ENCODE peak calls at places on chromosome 19, in five cellular contexts. One of them, this sample, is unnamed. For H3K4me1, the result is how much of the 10 kb centered on the place peaks cover.

GRCh38 chr19:14333101-14333871 is 48.0 kb upstream of the ADGRE5 start:
- DNase-seq in IMR-90: no peak
- DNase-seq in left lung: peak
- DNase-seq in CD8-positive, alpha-beta T cell: peak
- DNase-seq in cardiac muscle cell: peak
- DNase-seq in this sample: peak

GRCh38 chr19:3163230-3163886 is 15.2 kb upstream of the S1PR4 start:
- DNase-seq in CD8-positive, alpha-beta T cell: peak
- DNase-seq in IMR-90: peak
- DNase-seq in cardiac muscle cell: peak
- DNase-seq in left lung: peak
- DNase-seq in this sample: peak

GRCh38 chr19:45917421-45918091 is 3.0 kb upstream of the NANOS2 start:
- DNase-seq in left lung: no peak
- DNase-seq in cardiac muscle cell: no peak
- DNase-seq in CD8-positive, alpha-beta T cell: no peak
- DNase-seq in IMR-90: no peak
- DNase-seq in this sample: no peak

GRCh38 chr19:29085630-29086029 is 127.3 kb downstream of the UQCRFS1 start:
- DNase-seq in cardiac muscle cell: no peak
- DNase-seq in IMR-90: no peak
- DNase-seq in left lung: no peak
- DNase-seq in CD8-positive, alpha-beta T cell: no peak
- DNase-seq in this sample: no peak

GRCh38 chr19:42132030-42132628 is at the start of gene POU2F2:
- DNase-seq in IMR-90: no peak
- DNase-seq in cardiac muscle cell: no peak
- DNase-seq in left lung: peak
- DNase-seq in CD8-positive, alpha-beta T cell: peak
- DNase-seq in this sample: peak

GRCh38 chr19:46951236-46951986 is 68.2 kb upstream of the NPAS1 start:
- DNase-seq in IMR-90: peak
- DNase-seq in cardiac muscle cell: no peak
- DNase-seq in left lung: no peak
- DNase-seq in CD8-positive, alpha-beta T cell: no peak
- DNase-seq in this sample: no peak

GRCh38 chr19:14758816-14759215 is 19.5 kb downstream of the ADGRE2 start:
- DNase-seq in cardiac muscle cell: no peak
- DNase-seq in IMR-90: no peak
- DNase-seq in CD8-positive, alpha-beta T cell: no peak
- DNase-seq in left lung: no peak
- DNase-seq in this sample: no peak

GRCh38 chr19:13707901-13708300 is 56.4 kb upstream of the MRI1 start:
- DNase-seq in IMR-90: no peak
- DNase-seq in left lung: no peak
- DNase-seq in cardiac muscle cell: no peak
- DNase-seq in CD8-positive, alpha-beta T cell: no peak
- DNase-seq in this sample: no peak

GRCh38 chr19:15323496-15324235 is 8.7 kb downstream of the BRD4 start:
- DNase-seq in left lung: no peak
- DNase-seq in cardiac muscle cell: peak
- DNase-seq in CD8-positive, alpha-beta T cell: no peak
- DNase-seq in IMR-90: peak
- DNase-seq in this sample: peak

GRCh38 chr19:50851620-50852019 is 3.1 kb upstream of the KLK3 start:
- DNase-seq in left lung: peak
- DNase-seq in IMR-90: no peak
- DNase-seq in CD8-positive, alpha-beta T cell: no peak
- DNase-seq in cardiac muscle cell: no peak
- DNase-seq in this sample: no peak

GRCh38 chr19:35963514-35963913 is 27.3 kb downstream of the LRFN3 start:
- DNase-seq in IMR-90: peak
- DNase-seq in CD8-positive, alpha-beta T cell: no peak
- DNase-seq in cardiac muscle cell: peak
- DNase-seq in left lung: no peak
- DNase-seq in this sample: no peak

GRCh38 chr19:10292789-10293636 is 3.3 kb downstream of the ICAM5 start:
- DNase-seq in cardiac muscle cell: no peak
- DNase-seq in IMR-90: no peak
- DNase-seq in left lung: peak
- DNase-seq in CD8-positive, alpha-beta T cell: no peak
- DNase-seq in this sample: no peak

GRCh38 chr19:46173886-46174475 is 25.9 kb downstream of the IGFL2 start:
- DNase-seq in left lung: no peak
- DNase-seq in CD8-positive, alpha-beta T cell: no peak
- DNase-seq in IMR-90: no peak
- DNase-seq in cardiac muscle cell: no peak
- DNase-seq in this sample: no peak

GRCh38 chr19:16051254-16052025 is 24.9 kb upstream of the TPM4 start:
- DNase-seq in cardiac muscle cell: peak
- DNase-seq in left lung: no peak
- DNase-seq in CD8-positive, alpha-beta T cell: no peak
- DNase-seq in IMR-90: no peak
- DNase-seq in this sample: no peak

GRCh38 chr19:17289489-17289888 is 7.8 kb downstream of the ANKLE1 start:
- DNase-seq in left lung: peak
- DNase-seq in CD8-positive, alpha-beta T cell: no peak
- DNase-seq in cardiac muscle cell: peak
- DNase-seq in IMR-90: peak
- DNase-seq in this sample: peak

GRCh38 chr19:28159065-28159464 is 1053.9 kb downstream of the UQCRFS1 start:
- DNase-seq in IMR-90: no peak
- DNase-seq in left lung: no peak
- DNase-seq in CD8-positive, alpha-beta T cell: no peak
- DNase-seq in cardiac muscle cell: no peak
- DNase-seq in this sample: no peak

GRCh38 chr19:18437481-18438330 is at the start of gene ISYNA1:
- DNase-seq in CD8-positive, alpha-beta T cell: peak
- DNase-seq in IMR-90: peak
- DNase-seq in left lung: no peak
- DNase-seq in cardiac muscle cell: peak
- DNase-seq in this sample: peak

GRCh38 chr19:29543381-29543780 is 17.6 kb downstream of the VSTM2B start:
- DNase-seq in CD8-positive, alpha-beta T cell: no peak
- DNase-seq in cardiac muscle cell: no peak
- DNase-seq in IMR-90: no peak
- DNase-seq in left lung: no peak
- DNase-seq in this sample: no peak

GRCh38 chr19:7953060-7953459 is 9.6 kb upstream of the TIMM44 start:
- DNase-seq in left lung: peak
- DNase-seq in cardiac muscle cell: peak
- DNase-seq in CD8-positive, alpha-beta T cell: no peak
- DNase-seq in IMR-90: peak
- DNase-seq in this sample: no peak

GRCh38 chr19:29121684-29122083 is 91.3 kb downstream of the UQCRFS1 start:
- DNase-seq in left lung: no peak
- DNase-seq in CD8-positive, alpha-beta T cell: no peak
- DNase-seq in IMR-90: no peak
- DNase-seq in cardiac muscle cell: peak
- DNase-seq in this sample: no peak

GRCh38 chr19:31627824-31628223 is 278.6 kb upstream of the TSHZ3 start:
- DNase-seq in CD8-positive, alpha-beta T cell: no peak
- DNase-seq in IMR-90: no peak
- DNase-seq in left lung: no peak
- DNase-seq in cardiac muscle cell: no peak
- DNase-seq in this sample: no peak

GRCh38 chr19:48842744-48843162 is 6.5 kb upstream of the HSD17B14 start:
- DNase-seq in left lung: no peak
- DNase-seq in cardiac muscle cell: peak
- DNase-seq in CD8-positive, alpha-beta T cell: peak
- DNase-seq in IMR-90: peak
- DNase-seq in this sample: no peak

GRCh38 chr19:58346961-58347929 is 6.0 kb downstream of the A1BG start:
- DNase-seq in IMR-90: peak
- DNase-seq in CD8-positive, alpha-beta T cell: peak
- DNase-seq in cardiac muscle cell: peak
- DNase-seq in left lung: peak
- DNase-seq in this sample: peak

GRCh38 chr19:54096642-54097106 is 3.9 kb downstream of the OSCAR start:
- DNase-seq in cardiac muscle cell: peak
- DNase-seq in CD8-positive, alpha-beta T cell: peak
- DNase-seq in IMR-90: peak
- DNase-seq in left lung: peak
- DNase-seq in this sample: no peak

GRCh38 chr19:7104783-7105447 is 35.4 kb downstream of the ZNF557 start:
- DNase-seq in left lung: no peak
- DNase-seq in IMR-90: no peak
- DNase-seq in cardiac muscle cell: no peak
- DNase-seq in CD8-positive, alpha-beta T cell: no peak
- DNase-seq in this sample: no peak

GRCh38 chr19:13978306-13978705 is 26.0 kb downstream of the DCAF15 start:
- DNase-seq in left lung: peak
- DNase-seq in CD8-positive, alpha-beta T cell: no peak
- DNase-seq in cardiac muscle cell: peak
- DNase-seq in IMR-90: no peak
- DNase-seq in this sample: peak

GRCh38 chr19:50461066-50461875 is 15.0 kb upstream of the EMC10 start:
- DNase-seq in IMR-90: peak
- DNase-seq in cardiac muscle cell: peak
- DNase-seq in left lung: peak
- DNase-seq in CD8-positive, alpha-beta T cell: peak
- DNase-seq in this sample: peak

GRCh38 chr19:8577247-8577646 is at the start of gene MYO1F:
- DNase-seq in IMR-90: no peak
- DNase-seq in left lung: peak
- DNase-seq in cardiac muscle cell: no peak
- DNase-seq in CD8-positive, alpha-beta T cell: peak
- DNase-seq in this sample: peak

GRCh38 chr19:33410915-33411401 is 37.4 kb downstream of the CEBPG start:
- DNase-seq in IMR-90: no peak
- DNase-seq in CD8-positive, alpha-beta T cell: no peak
- DNase-seq in cardiac muscle cell: no peak
- DNase-seq in left lung: peak
- DNase-seq in this sample: no peak

GRCh38 chr19:15432018-15432494 is 13.3 kb upstream of the AKAP8L start:
- DNase-seq in CD8-positive, alpha-beta T cell: no peak
- DNase-seq in cardiac muscle cell: peak
- DNase-seq in left lung: no peak
- DNase-seq in IMR-90: no peak
- DNase-seq in this sample: no peak

GRCh38 chr19:776549-776948 is 20.7 kb upstream of the PTBP1 start:
- DNase-seq in left lung: no peak
- DNase-seq in cardiac muscle cell: no peak
- DNase-seq in CD8-positive, alpha-beta T cell: no peak
- DNase-seq in IMR-90: no peak
- DNase-seq in this sample: no peak

GRCh38 chr19:1290245-1290698 is 4.6 kb downstream of the EFNA2 start:
- DNase-seq in cardiac muscle cell: no peak
- DNase-seq in left lung: no peak
- DNase-seq in IMR-90: no peak
- DNase-seq in CD8-positive, alpha-beta T cell: no peak
- DNase-seq in this sample: no peak

GRCh38 chr19:16934489-16934888 is 45.7 kb downstream of the F2RL3 start:
- DNase-seq in CD8-positive, alpha-beta T cell: no peak
- DNase-seq in IMR-90: no peak
- DNase-seq in left lung: no peak
- DNase-seq in cardiac muscle cell: no peak
- DNase-seq in this sample: no peak

GRCh38 chr19:9917322-9917721 is 19.0 kb downstream of the OLFM2 start:
- DNase-seq in IMR-90: peak
- DNase-seq in cardiac muscle cell: peak
- DNase-seq in left lung: no peak
- DNase-seq in CD8-positive, alpha-beta T cell: no peak
- DNase-seq in this sample: no peak

GRCh38 chr19:4390017-4390861 is 10.1 kb downstream of the SH3GL1 start:
- DNase-seq in CD8-positive, alpha-beta T cell: no peak
- DNase-seq in cardiac muscle cell: peak
- DNase-seq in IMR-90: peak
- DNase-seq in left lung: peak
- DNase-seq in this sample: no peak
- TF ChIP-seq CTCF in CD8-positive, alpha-beta T cell: no peak
- TF ChIP-seq CTCF in cardiac muscle cell: no peak
- TF ChIP-seq CTCF in IMR-90: no peak
- TF ChIP-seq CTCF in left lung: no peak
- TF ChIP-seq CTCF in this sample: no peak

GRCh38 chr19:39130337-39131254 is 5.0 kb downstream of the PAK4 start:
- DNase-seq in CD8-positive, alpha-beta T cell: no peak
- DNase-seq in left lung: no peak
- DNase-seq in IMR-90: no peak
- DNase-seq in cardiac muscle cell: no peak
- DNase-seq in this sample: no peak
- H3K4me1 ChIP-seq in CD8-positive, alpha-beta T cell: under half
- H3K4me1 ChIP-seq in left lung: under half
- H3K4me1 ChIP-seq in IMR-90: under half
- H3K4me1 ChIP-seq in cardiac muscle cell: under half
- H3K4me1 ChIP-seq in this sample: half or more

DNA sequence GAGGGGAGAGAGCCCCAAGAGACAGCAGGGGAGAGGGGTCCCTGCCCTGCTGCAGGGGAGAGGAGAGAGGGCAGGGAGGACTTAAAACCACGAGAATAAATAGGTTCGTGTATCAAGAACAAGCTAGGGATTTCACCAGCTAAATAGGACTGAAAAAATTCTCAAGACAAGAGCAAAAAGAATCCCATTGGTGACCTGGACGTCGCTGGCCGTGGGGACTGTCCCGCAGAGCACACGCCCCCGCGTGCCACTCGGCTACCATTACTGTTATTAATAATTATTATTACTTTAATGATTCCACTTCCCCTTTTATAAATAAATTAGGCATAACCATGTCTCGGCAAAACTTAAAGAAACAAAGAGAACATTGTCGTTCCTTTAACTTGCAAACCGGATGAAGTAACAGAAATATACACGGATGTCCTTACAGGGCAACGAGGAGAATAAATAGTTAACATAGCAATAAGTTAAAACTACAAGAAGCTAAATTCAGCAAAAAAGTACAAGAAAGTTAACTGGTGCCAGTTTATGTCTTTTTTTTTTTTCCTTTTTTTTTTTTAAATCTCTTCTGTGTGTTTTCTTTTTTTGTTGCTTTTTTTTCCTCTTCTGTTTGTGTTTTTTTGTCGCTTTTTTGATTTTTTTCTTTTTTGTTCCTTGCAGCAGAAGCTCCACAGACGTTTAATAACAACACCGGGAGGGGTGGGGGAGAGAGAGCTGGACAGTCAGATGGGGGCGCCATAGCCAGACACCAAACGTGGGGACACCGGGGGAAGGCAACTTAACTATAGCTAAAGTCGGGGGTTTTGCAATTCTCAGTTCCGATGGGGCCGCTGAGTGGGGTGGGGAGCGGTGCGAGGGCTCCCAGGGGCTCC is 16.7 kb downstream of the PRKCSH start:
- DNase-seq in CD8-positive, alpha-beta T cell: no peak
- DNase-seq in left lung: no peak
- DNase-seq in IMR-90: no peak
- DNase-seq in cardiac muscle cell: peak
- DNase-seq in this sample: no peak
- TF ChIP-seq CTCF in CD8-positive, alpha-beta T cell: no peak
- TF ChIP-seq CTCF in left lung: no peak
- TF ChIP-seq CTCF in IMR-90: peak
- TF ChIP-seq CTCF in cardiac muscle cell: peak
- TF ChIP-seq CTCF in this sample: no peak

GRCh38 chr19:56115490-56115889 is 5.6 kb downstream of the ZNF787 start:
- DNase-seq in IMR-90: no peak
- DNase-seq in CD8-positive, alpha-beta T cell: no peak
- DNase-seq in cardiac muscle cell: no peak
- DNase-seq in left lung: no peak
- DNase-seq in this sample: no peak
- H3K4me1 ChIP-seq in IMR-90: under half
- H3K4me1 ChIP-seq in CD8-positive, alpha-beta T cell: under half
- H3K4me1 ChIP-seq in cardiac muscle cell: under half
- H3K4me1 ChIP-seq in left lung: half or more
- H3K4me1 ChIP-seq in this sample: half or more

This sample was measured in heart right ventricle.